ENCODE peak calls at places on chromosome 18, in nine cellular contexts. G is GM23248; I is CD8-positive, alpha-beta memory T cell; H is pancreas; S is uterus; R is left ventricle myocardium inferior; Q is suprapubic skin; F is PC-9; U is stomach. V is an unnamed sample.

GRCh38 chr18:79361766-79362522 is 33.8 kb upstream of the NFATC1 start:
- DNase-seq in I (no peak), Q (no peak), S (no peak), H (no peak), U (no peak), R (no peak), F (no peak), G (peak), V (no peak)

GRCh38 chr18:35282353-35282752 is 7.7 kb downstream of the ZSCAN30 start:
- DNase-seq in U (no peak), F (peak), S (no peak), H (no peak), G (peak), Q (no peak), I (no peak), R (no peak), V (no peak)

GRCh38 chr18:55511277-55511676 is 76.7 kb downstream of the TCF4 start:
- DNase-seq in Q (no peak), G (no peak), R (no peak), F (no peak), I (no peak), U (no peak), S (no peak), H (no peak), V (no peak)

GRCh38 chr18:62572456-62572855 is 49.6 kb downstream of the ZCCHC2 start:
- DNase-seq in H (no peak), I (no peak), F (no peak), Q (no peak), R (no peak), U (no peak), S (no peak), G (no peak), V (no peak)

GRCh38 chr18:76374330-76375281 is 120.4 kb downstream of the ZNF516 start:
- DNase-seq in U (no peak), H (no peak), S (peak), R (no peak), I (peak), F (no peak), Q (no peak), G (no peak), V (no peak)

GRCh38 chr18:45775241-45775676 is 50.2 kb upstream of the SIGLEC15 start:
- DNase-seq in G (peak), I (peak), Q (peak), U (peak), S (peak), H (peak), R (peak), F (peak), V (peak)

GRCh38 chr18:11258014-11258413 is 108.6 kb upstream of the PIEZO2 start:
- DNase-seq in U (no peak), Q (no peak), G (no peak), I (no peak), R (no peak), F (no peak), S (no peak), H (no peak), V (no peak)

GRCh38 chr18:26307161-26307773 is 81.0 kb downstream of the TAF4B start:
- DNase-seq in F (peak), R (no peak), S (no peak), G (peak), I (no peak), H (no peak), U (no peak), Q (no peak), V (no peak)

GRCh38 chr18:70390366-70391090 is 101.7 kb downstream of the SOCS6 start:
- DNase-seq in I (no peak), Q (no peak), U (no peak), F (no peak), R (no peak), S (no peak), G (peak), H (no peak), V (no peak)

GRCh38 chr18:6039055-6039454 is 143.7 kb upstream of the TMEM200C start:
- DNase-seq in F (no peak), S (no peak), H (no peak), Q (no peak), R (no peak), G (peak), I (no peak), U (no peak), V (no peak)

GRCh38 chr18:8937112-8937641 is 165.3 kb upstream of the NDUFV2 start:
- DNase-seq in F (no peak), H (no peak), I (no peak), Q (no peak), R (no peak), U (no peak), S (no peak), G (no peak), V (no peak)

GRCh38 chr18:27847412-27847811 is 329.5 kb downstream of the CDH2 start:
- DNase-seq in F (no peak), Q (no peak), S (no peak), U (no peak), G (no peak), H (no peak), R (no peak), I (no peak), V (no peak)

GRCh38 chr18:75779450-75779849 is 351.9 kb upstream of the SMIM21 start:
- DNase-seq in G (no peak), F (no peak), U (no peak), H (no peak), I (no peak), S (no peak), R (no peak), Q (no peak), V (no peak)

GRCh38 chr18:5704847-5705246 is 161.1 kb upstream of the EPB41L3 start:
- DNase-seq in G (no peak), F (no peak), S (no peak), H (no peak), I (no peak), Q (no peak), R (no peak), U (no peak), V (no peak)

GRCh38 chr18:77608807-77609206 is 359.2 kb downstream of the GALR1 start:
- DNase-seq in G (no peak), Q (no peak), R (no peak), H (no peak), U (no peak), F (no peak), I (no peak), S (no peak), V (no peak)

GRCh38 chr18:41752826-41753225 is 202.2 kb upstream of the PIK3C3 start:
- DNase-seq in U (no peak), R (no peak), G (no peak), F (no peak), Q (no peak), S (no peak), I (no peak), H (no peak), V (no peak)

GRCh38 chr18:8695932-8696510 is 9.3 kb upstream of the MTCL1 start:
- DNase-seq in G (no peak), F (no peak), Q (no peak), R (no peak), S (no peak), H (no peak), U (no peak), I (no peak), V (no peak)

GRCh38 chr18:51610481-51610880 is 413.0 kb upstream of the MEX3C start:
- DNase-seq in F (no peak), H (no peak), R (no peak), Q (no peak), G (no peak), U (no peak), S (no peak), I (no peak), V (no peak)

GRCh38 chr18:23995180-23995579 is 19.4 kb upstream of the TTC39C start:
- DNase-seq in I (no peak), Q (no peak), H (no peak), U (no peak), F (no peak), G (no peak), S (no peak), R (no peak), V (no peak)

GRCh38 chr18:80251700-80252099 is 4.4 kb upstream of the PARD6G start:
- DNase-seq in R (no peak), U (no peak), H (no peak), F (no peak), G (no peak), Q (no peak), I (no peak), S (no peak), V (no peak)

GRCh38 chr18:37179384-37179783 is 350.5 kb downstream of the KIAA1328 start:
- DNase-seq in Q (no peak), H (no peak), F (no peak), G (no peak), S (no peak), U (peak), R (no peak), I (no peak), V (no peak)

GRCh38 chr18:13359195-13359594 is 140.6 kb downstream of the LDLRAD4 start:
- DNase-seq in I (no peak), R (no peak), Q (no peak), G (no peak), H (no peak), F (no peak), S (no peak), U (no peak), V (no peak)

GRCh38 chr18:8675057-8675456 is 30.3 kb upstream of the MTCL1 start:
- DNase-seq in R (no peak), H (no peak), S (no peak), G (no peak), U (no peak), I (no peak), F (no peak), Q (no peak), V (no peak)

GRCh38 chr18:21112140-21112473 is 494 bp upstream of the ROCK1 start:
- DNase-seq in Q (no peak), F (no peak), G (peak), H (no peak), R (no peak), S (peak), U (no peak), I (no peak), V (no peak)

GRCh38 chr18:63063171-63063570 is 256.4 kb downstream of the BCL2 start:
- DNase-seq in R (no peak), G (peak), U (no peak), H (no peak), I (no peak), F (no peak), Q (no peak), S (no peak), V (no peak)

GRCh38 chr18:41731887-41732286 is 223.1 kb upstream of the PIK3C3 start:
- DNase-seq in G (no peak), Q (no peak), S (no peak), I (no peak), F (peak), H (no peak), U (no peak), R (no peak), V (no peak)

GRCh38 chr18:1394966-1395365 is 490.3 kb downstream of the ADCYAP1 start:
- DNase-seq in H (no peak), R (no peak), U (no peak), Q (no peak), S (no peak), G (no peak), I (no peak), F (no peak), V (no peak)

GRCh38 chr18:8661754-8662573 is 43.4 kb upstream of the MTCL1 start:
- DNase-seq in R (no peak), G (peak), I (no peak), U (peak), Q (no peak), F (no peak), S (no peak), H (no peak), V (no peak)

GRCh38 chr18:54222922-54223567 is 1.4 kb downstream of the MBD2 start:
- DNase-seq in G (no peak), H (no peak), R (no peak), I (peak), S (no peak), Q (no peak), F (no peak), U (no peak), V (no peak)

GRCh38 chr18:26497881-26498280 is 50.5 kb downstream of the KCTD1 start:
- DNase-seq in H (no peak), S (no peak), R (no peak), Q (no peak), I (no peak), U (no peak), F (no peak), G (no peak), V (no peak)

GRCh38 chr18:48642503-48642902 is 103.7 kb downstream of the CTIF start:
- DNase-seq in F (no peak), I (no peak), Q (no peak), S (no peak), U (no peak), G (no peak), R (no peak), H (no peak), V (no peak)

GRCh38 chr18:48638896-48639771 is 100.3 kb downstream of the CTIF start:
- DNase-seq in F (no peak), I (no peak), H (no peak), U (no peak), Q (peak), S (no peak), R (no peak), G (no peak), V (no peak)

GRCh38 chr18:48641981-48642380 is 103.2 kb downstream of the CTIF start:
- DNase-seq in H (no peak), Q (no peak), R (no peak), G (no peak), F (no peak), U (no peak), I (no peak), S (no peak), V (no peak)

GRCh38 chr18:48639772-48640432 is 101.1 kb downstream of the CTIF start:
- DNase-seq in I (no peak), U (no peak), S (no peak), F (no peak), H (no peak), G (no peak), R (no peak), Q (peak), V (no peak)

GRCh38 chr18:48640566-48641270 is 101.9 kb downstream of the CTIF start:
- DNase-seq in H (no peak), Q (no peak), I (no peak), U (no peak), S (no peak), R (no peak), G (peak), F (no peak), V (no peak)
- H3K27ac ChIP-seq in H (no peak), Q (no peak), I (no peak), U (no peak), S (no peak), R (no peak), G (peak), F (no peak), V (no peak)

GRCh38 chr18:58263733-58264469 is 219.9 kb downstream of the NEDD4L start:
- DNase-seq in I (no peak), H (no peak), U (no peak), S (no peak), R (no peak), Q (no peak), G (peak), F (no peak), V (no peak)
- H3K27ac ChIP-seq in I (no peak), H (peak), U (peak), S (peak), R (peak), Q (no peak), G (no peak), F (peak), V (no peak)

GRCh38 chr18:39453882-39454281 is 1888.3 kb upstream of the CELF4 start:
- DNase-seq in Q (no peak), S (no peak), R (no peak), I (no peak), U (no peak), H (no peak), G (peak), F (no peak), V (no peak)

GRCh38 chr18:39454866-39455265 is 1889.3 kb upstream of the CELF4 start:
- DNase-seq in R (no peak), H (no peak), F (no peak), G (no peak), U (no peak), S (no peak), I (no peak), Q (no peak), V (no peak)

GRCh38 chr18:39455300-39455699 is 1889.7 kb upstream of the CELF4 start:
- DNase-seq in U (peak), Q (no peak), H (no peak), S (no peak), R (no peak), F (no peak), G (peak), I (no peak), V (no peak)

GRCh38 chr18:39450958-39451357 is 1885.4 kb upstream of the CELF4 start:
- DNase-seq in Q (no peak), I (no peak), R (no peak), H (no peak), U (no peak), F (no peak), G (no peak), S (no peak), V (no peak)

DNA sequence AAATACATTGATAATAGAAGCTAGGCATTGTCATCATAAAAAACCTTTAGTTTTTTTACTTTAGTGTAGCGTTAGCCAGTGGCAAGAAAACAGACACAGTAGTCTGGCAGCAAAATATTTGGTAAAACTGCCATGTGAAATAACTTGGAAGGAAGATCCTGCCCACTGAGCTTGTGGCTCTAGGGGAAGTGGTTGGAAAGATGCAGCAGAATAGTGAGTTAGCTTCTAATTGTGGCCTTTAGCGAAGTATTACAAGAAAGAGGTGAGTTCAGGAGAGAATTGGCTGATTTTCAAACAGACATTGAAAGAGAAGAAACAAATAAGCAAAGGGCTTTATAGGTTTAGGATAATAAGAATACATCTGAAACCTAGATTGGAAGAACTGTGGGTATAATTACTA is 1887.8 kb upstream of the CELF4 start:
- DNase-seq in I (no peak), U (no peak), G (peak), H (no peak), Q (no peak), S (no peak), F (no peak), R (no peak), V (no peak)
- H3K27ac ChIP-seq in I (no peak), U (no peak), G (peak), H (no peak), Q (no peak), S (no peak), F (no peak), R (peak), V (no peak)

GRCh38 chr18:9988665-9989064 is 74.8 kb downstream of the VAPA start:
- DNase-seq in R (no peak), S (no peak), H (no peak), F (no peak), U (no peak), I (no peak), G (no peak), Q (no peak), V (no peak)
- H3K27ac ChIP-seq in R (no peak), S (peak), H (no peak), F (no peak), U (no peak), I (no peak), G (no peak), Q (no peak), V (no peak)

V was measured in coronary artery.